ENCODE peak calls at places on chromosome 13, in eight cellular contexts. One of them, this sample, is unnamed.
A peak's percentile ranks its signal among the peaks of the same experiment; 100 is the strongest.

GRCh38 chr13:86757236-86757978 is 913.8 kb upstream of the SLITRK5 start:
- DNase-seq in T47D: no peak
- DNase-seq in EL: no peak
- DNase-seq in GM18507: no peak
- DNase-seq in iris pigment epithelial cell: no peak
- DNase-seq in DMS153: no peak
- DNase-seq in activated naive CD8-positive, alpha-beta T cell treated with anti-CD3 and anti-CD28 coated beads, Interleukin-2, amount 50 U/mL, for 24 hours: no peak
- DNase-seq in NCI-H2171: no peak
- DNase-seq in this sample: no peak

GRCh38 chr13:99657848-99658265 is 156.6 kb downstream of the TM9SF2 start:
- DNase-seq in T47D: no peak
- DNase-seq in EL: no peak
- DNase-seq in GM18507: no peak
- DNase-seq in iris pigment epithelial cell: peak; percentile 29
- DNase-seq in DMS153: no peak
- DNase-seq in activated naive CD8-positive, alpha-beta T cell treated with anti-CD3 and anti-CD28 coated beads, Interleukin-2, amount 50 U/mL, for 24 hours: peak; percentile 27
- DNase-seq in NCI-H2171: peak; percentile 64
- DNase-seq in this sample: peak; percentile 46

GRCh38 chr13:63455938-63456337 is 2040.3 kb upstream of the PCDH20 start:
- DNase-seq in T47D: no peak
- DNase-seq in EL: no peak
- DNase-seq in GM18507: no peak
- DNase-seq in iris pigment epithelial cell: no peak
- DNase-seq in DMS153: no peak
- DNase-seq in activated naive CD8-positive, alpha-beta T cell treated with anti-CD3 and anti-CD28 coated beads, Interleukin-2, amount 50 U/mL, for 24 hours: no peak
- DNase-seq in NCI-H2171: no peak
- DNase-seq in this sample: no peak

GRCh38 chr13:59677966-59678814 is 485.5 kb downstream of the DIAPH3 start:
- DNase-seq in T47D: no peak
- DNase-seq in EL: peak; percentile 29
- DNase-seq in GM18507: no peak
- DNase-seq in iris pigment epithelial cell: peak; percentile 71
- DNase-seq in DMS153: no peak
- DNase-seq in activated naive CD8-positive, alpha-beta T cell treated with anti-CD3 and anti-CD28 coated beads, Interleukin-2, amount 50 U/mL, for 24 hours: no peak
- DNase-seq in NCI-H2171: no peak
- DNase-seq in this sample: peak; percentile 79

GRCh38 chr13:76677047-76677446 is 209.2 kb downstream of the KCTD12 start:
- DNase-seq in T47D: no peak
- DNase-seq in EL: no peak
- DNase-seq in GM18507: no peak
- DNase-seq in iris pigment epithelial cell: peak; percentile 82
- DNase-seq in DMS153: no peak
- DNase-seq in activated naive CD8-positive, alpha-beta T cell treated with anti-CD3 and anti-CD28 coated beads, Interleukin-2, amount 50 U/mL, for 24 hours: no peak
- DNase-seq in NCI-H2171: no peak
- DNase-seq in this sample: peak; percentile 34

GRCh38 chr13:34412817-34413365 is 529.2 kb upstream of the NBEA start:
- DNase-seq in T47D: no peak
- DNase-seq in EL: peak; percentile 34
- DNase-seq in GM18507: no peak
- DNase-seq in iris pigment epithelial cell: peak; percentile 48
- DNase-seq in DMS153: no peak
- DNase-seq in activated naive CD8-positive, alpha-beta T cell treated with anti-CD3 and anti-CD28 coated beads, Interleukin-2, amount 50 U/mL, for 24 hours: no peak
- DNase-seq in NCI-H2171: no peak
- DNase-seq in this sample: peak; percentile 29

GRCh38 chr13:32989331-32989730 is 26.9 kb upstream of the KL start:
- DNase-seq in T47D: no peak
- DNase-seq in EL: no peak
- DNase-seq in GM18507: no peak
- DNase-seq in iris pigment epithelial cell: no peak
- DNase-seq in DMS153: no peak
- DNase-seq in activated naive CD8-positive, alpha-beta T cell treated with anti-CD3 and anti-CD28 coated beads, Interleukin-2, amount 50 U/mL, for 24 hours: no peak
- DNase-seq in NCI-H2171: no peak
- DNase-seq in this sample: no peak

GRCh38 chr13:31835932-31836331 is 96.6 kb downstream of the RXFP2 start:
- DNase-seq in T47D: no peak
- DNase-seq in EL: peak; percentile 72
- DNase-seq in GM18507: no peak
- DNase-seq in iris pigment epithelial cell: peak; percentile 81
- DNase-seq in DMS153: peak; percentile 39
- DNase-seq in activated naive CD8-positive, alpha-beta T cell treated with anti-CD3 and anti-CD28 coated beads, Interleukin-2, amount 50 U/mL, for 24 hours: no peak
- DNase-seq in NCI-H2171: no peak
- DNase-seq in this sample: peak; percentile 9